ENCODE peak calls at places on chromosomes 3 and 15, in ten cellular contexts. H, E, N, W, S, Q, B, J, X and D are unnamed samples.

GRCh38 chr15:80151148-80151547 is 1.7 kb upstream of the FAH start:
- DNase-seq in E (no peak), W (no peak), Q (no peak), B (no peak), H (no peak), J (no peak), N (no peak), S (no peak), X (no peak), D (no peak)

GRCh38 chr15:95972812-95973211 is 357.7 kb upstream of the NR2F2 start:
- DNase-seq in B (no peak), N (no peak), W (no peak), X (no peak), Q (no peak), E (no peak), H (no peak), S (no peak), J (no peak), D (no peak)

GRCh38 chr15:34023932-34024331 is 15.1 kb downstream of the AVEN start:
- DNase-seq in E (no peak), B (no peak), Q (no peak), H (no peak), S (no peak), J (no peak), W (no peak), N (no peak), X (no peak), D (no peak)

GRCh38 chr3:84165278-84165677 is 793.5 kb upstream of the CADM2 start:
- DNase-seq in W (no peak), N (no peak), B (no peak), S (no peak), H (no peak), J (no peak), Q (no peak), X (peak; percentile 3), E (peak; percentile 10), D (no peak)

GRCh38 chr3:18135083-18135814 is 289.9 kb downstream of the SATB1 start:
- DNase-seq in S (no peak), X (no peak), J (no peak), H (no peak), Q (no peak), N (no peak), W (no peak), B (no peak), E (no peak), D (no peak)

GRCh38 chr3:177597325-177598109 is 400.2 kb upstream of the TBL1XR1 start:
- DNase-seq in B (no peak), J (no peak), W (no peak), S (no peak), Q (peak; percentile 62), H (no peak), X (peak; percentile 76), E (peak; percentile 33), N (peak; percentile 93), D (peak; percentile 32)

GRCh38 chr15:42474857-42475256 is 16.1 kb downstream of the ZNF106 start:
- DNase-seq in N (no peak), S (no peak), B (peak; percentile 56), Q (no peak), E (no peak), W (no peak), H (no peak), X (no peak), J (no peak), D (no peak)

GRCh38 chr3:127455541-127456450 is 134.7 kb downstream of the TPRA1 start:
- DNase-seq in W (peak; percentile 78), Q (peak; percentile 29), N (peak; percentile 28), S (peak; percentile 94), E (peak; percentile 45), H (peak; percentile 21), J (peak; percentile 97), B (peak; percentile 72), X (peak; percentile 79), D (peak; percentile 96)

GRCh38 chr3:194930439-194931204 is 244.9 kb downstream of the FAM43A start:
- DNase-seq in N (no peak), E (peak; percentile 85), J (no peak), Q (peak; percentile 51), H (no peak), S (no peak), W (no peak), X (peak; percentile 97), B (no peak), D (no peak)

GRCh38 chr3:23830869-23831484 is 25.2 kb downstream of the UBE2E1 start:
- DNase-seq in W (no peak), H (no peak), B (no peak), S (no peak), E (no peak), Q (no peak), N (no peak), J (no peak), X (no peak), D (no peak)

GRCh38 chr3:97885931-97886824 is 64.4 kb downstream of the CRYBG3 start:
- DNase-seq in J (no peak), H (no peak), X (no peak), W (no peak), B (no peak), E (no peak), Q (no peak), S (no peak), N (peak; percentile 53), D (no peak)

GRCh38 chr3:46931631-46932441 is 44.7 kb downstream of the CCDC12 start:
- DNase-seq in E (peak; percentile 57), J (peak; percentile 55), H (no peak), N (peak; percentile 60), X (peak; percentile 50), S (no peak), W (no peak), B (peak; percentile 87), Q (peak; percentile 45), D (no peak)

GRCh38 chr3:187343670-187344069 is 24.5 kb upstream of the RTP4 start:
- DNase-seq in X (no peak), N (no peak), Q (no peak), H (no peak), S (no peak), J (no peak), W (no peak), E (no peak), B (no peak), D (no peak)

GRCh38 chr15:73799466-73799865 is 46.3 kb upstream of the INSYN1 start:
- DNase-seq in E (peak; percentile 85), Q (no peak), J (no peak), W (no peak), S (no peak), H (no peak), N (no peak), X (peak; percentile 83), B (no peak), D (no peak)

GRCh38 chr3:25469609-25470008 is 41.5 kb downstream of the RARB start:
- DNase-seq in N (no peak), J (no peak), W (no peak), X (no peak), H (no peak), Q (no peak), E (no peak), B (no peak), S (no peak), D (no peak)

GRCh38 chr3:158103131-158103955 is 2.9 kb downstream of the SHOX2 start:
- DNase-seq in S (peak; percentile 43), X (no peak), E (no peak), Q (no peak), H (no peak), N (peak; percentile 72), B (no peak), W (no peak), J (peak; percentile 39), D (peak; percentile 79)

GRCh38 chr3:141686477-141687280 is 51.4 kb upstream of the RNF7 start:
- DNase-seq in H (no peak), J (peak; percentile 39), W (peak; percentile 51), E (peak; percentile 65), S (no peak), Q (peak; percentile 13), B (peak; percentile 92), X (peak; percentile 84), N (peak; percentile 77), D (peak; percentile 14)

GRCh38 chr3:145144361-145144760 is 1016.6 kb downstream of the PLOD2 start:
- DNase-seq in H (no peak), J (no peak), X (no peak), B (peak; percentile 69), W (no peak), E (no peak), N (no peak), Q (no peak), S (no peak), D (no peak)

GRCh38 chr3:30984855-30985793 is 90.7 kb upstream of the GADL1 start:
- DNase-seq in B (peak; percentile 42), J (no peak), E (no peak), W (no peak), S (no peak), Q (no peak), N (no peak), H (no peak), X (no peak), D (no peak)

GRCh38 chr15:79811406-79812405 is 85.1 kb downstream of the MTHFS start:
- DNase-seq in J (no peak), S (no peak), H (no peak), B (no peak), N (peak; percentile 59), Q (no peak), E (no peak), W (peak; percentile 22), X (no peak), D (no peak)

GRCh38 chr15:92656089-92656488 is 514 bp upstream of the FAM174B start:
- DNase-seq in E (no peak), W (no peak), J (no peak), B (no peak), H (no peak), S (no peak), Q (no peak), N (no peak), X (no peak), D (no peak)

GRCh38 chr3:111541911-111542483 is at the start of gene CD96:
- DNase-seq in N (no peak), Q (no peak), W (no peak), E (no peak), J (no peak), X (peak; percentile 59), B (peak; percentile 25), S (no peak), H (peak; percentile 27), D (no peak)